ENCODE peak calls at places on chromosomes 6 and 20, in six cellular contexts. One of them, this sample, is unnamed.

GRCh38 chr20:56582557-56582956 is 46.5 kb upstream of the TFAP2C start:
- DNase-seq in stomach: no peak
- DNase-seq in spleen: no peak
- DNase-seq in HCT116: no peak
- DNase-seq in H1: no peak
- DNase-seq in sigmoid colon: no peak
- DNase-seq in this sample: no peak

GRCh38 chr6:16109659-16110300 is 19.1 kb upstream of the MYLIP start:
- DNase-seq in sigmoid colon: no peak
- DNase-seq in stomach: peak; percentile 34
- DNase-seq in HCT116: no peak
- DNase-seq in H1: no peak
- DNase-seq in spleen: no peak
- DNase-seq in this sample: no peak

GRCh38 chr6:7685276-7685675 is 40.6 kb upstream of the BMP6 start:
- DNase-seq in H1: no peak
- DNase-seq in sigmoid colon: no peak
- DNase-seq in stomach: no peak
- DNase-seq in HCT116: no peak
- DNase-seq in spleen: no peak
- DNase-seq in this sample: no peak

GRCh38 chr20:49276201-49276894 is 1.5 kb downstream of the ZNFX1 start:
- DNase-seq in stomach: no peak
- DNase-seq in spleen: no peak
- DNase-seq in sigmoid colon: no peak
- DNase-seq in HCT116: no peak
- DNase-seq in H1: no peak
- DNase-seq in this sample: no peak

GRCh38 chr20:57335392-57335791 is 5.8 kb downstream of the SPO11 start:
- DNase-seq in H1: no peak
- DNase-seq in spleen: no peak
- DNase-seq in stomach: no peak
- DNase-seq in sigmoid colon: no peak
- DNase-seq in HCT116: no peak
- DNase-seq in this sample: no peak

GRCh38 chr6:15569035-15569995 is 93.5 kb downstream of the DTNBP1 start:
- DNase-seq in stomach: no peak
- DNase-seq in H1: no peak
- DNase-seq in HCT116: no peak
- DNase-seq in sigmoid colon: no peak
- DNase-seq in spleen: no peak
- DNase-seq in this sample: no peak

GRCh38 chr20:48965189-48965910 is 43.8 kb downstream of the ARFGEF2 start:
- DNase-seq in HCT116: no peak
- DNase-seq in sigmoid colon: no peak
- DNase-seq in H1: no peak
- DNase-seq in spleen: no peak
- DNase-seq in stomach: no peak
- DNase-seq in this sample: no peak

GRCh38 chr6:144952456-144953240 is 667.5 kb downstream of the UTRN start:
- DNase-seq in HCT116: no peak
- DNase-seq in stomach: no peak
- DNase-seq in sigmoid colon: no peak
- DNase-seq in spleen: no peak
- DNase-seq in H1: no peak
- DNase-seq in this sample: no peak

GRCh38 chr6:145734486-145735355 is 599 bp downstream of the EPM2A start:
- DNase-seq in sigmoid colon: peak; percentile 94
- DNase-seq in HCT116: peak; percentile 75
- DNase-seq in stomach: peak; percentile 87
- DNase-seq in spleen: peak; percentile 95
- DNase-seq in H1: peak; percentile 80
- DNase-seq in this sample: peak; percentile 94

GRCh38 chr20:14481863-14482262 is 144.5 kb upstream of the FLRT3 start:
- DNase-seq in H1: no peak
- DNase-seq in spleen: no peak
- DNase-seq in HCT116: no peak
- DNase-seq in sigmoid colon: no peak
- DNase-seq in stomach: no peak
- DNase-seq in this sample: no peak

GRCh38 chr6:82506526-82506925 is 142.9 kb downstream of the TPBG start:
- DNase-seq in HCT116: no peak
- DNase-seq in spleen: no peak
- DNase-seq in H1: no peak
- DNase-seq in stomach: no peak
- DNase-seq in sigmoid colon: no peak
- DNase-seq in this sample: no peak

GRCh38 chr20:528923-529594 is 14.5 kb downstream of the CSNK2A1 start:
- DNase-seq in HCT116: peak; percentile 73
- DNase-seq in H1: no peak
- DNase-seq in spleen: no peak
- DNase-seq in sigmoid colon: no peak
- DNase-seq in stomach: no peak
- DNase-seq in this sample: no peak

DNA sequence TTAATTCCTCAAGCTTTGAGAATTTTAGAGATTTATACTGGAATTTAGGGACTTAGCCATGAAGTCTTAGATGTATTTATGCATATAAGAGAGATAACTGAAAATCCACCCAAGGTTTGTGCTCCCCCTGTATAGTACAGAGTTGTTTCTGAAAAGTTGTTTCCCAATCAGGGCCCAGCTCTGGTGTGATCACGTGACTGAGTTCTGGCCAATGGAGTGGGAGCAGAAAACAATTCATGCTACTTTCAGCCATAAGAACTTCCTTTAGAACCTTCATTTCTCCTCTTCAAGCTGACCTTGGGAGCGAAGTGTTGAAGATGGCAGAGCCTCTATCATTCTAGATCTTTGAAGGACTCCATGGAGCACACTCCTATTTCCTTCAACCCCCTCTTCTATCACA is 151.0 kb downstream of the RCAN2 start:
- DNase-seq in H1: no peak
- DNase-seq in sigmoid colon: no peak
- DNase-seq in spleen: no peak
- DNase-seq in HCT116: no peak
- DNase-seq in stomach: no peak
- DNase-seq in this sample: no peak
- TF ChIP-seq POLR2AphosphoS5 in H1: no peak
- TF ChIP-seq POLR2AphosphoS5 in sigmoid colon: no peak
- TF ChIP-seq POLR2AphosphoS5 in spleen: no peak
- TF ChIP-seq POLR2AphosphoS5 in HCT116: no peak
- TF ChIP-seq POLR2AphosphoS5 in stomach: no peak
- TF ChIP-seq POLR2AphosphoS5 in this sample: no peak

GRCh38 chr20:1810926-1811620 is 84.1 kb upstream of the SIRPA start:
- DNase-seq in stomach: no peak
- DNase-seq in H1: no peak
- DNase-seq in HCT116: no peak
- DNase-seq in sigmoid colon: no peak
- DNase-seq in spleen: no peak
- DNase-seq in this sample: peak; percentile 61

GRCh38 chr20:1811621-1812498 is 83.3 kb upstream of the SIRPA start:
- DNase-seq in spleen: no peak
- DNase-seq in HCT116: no peak
- DNase-seq in sigmoid colon: no peak
- DNase-seq in H1: no peak
- DNase-seq in stomach: no peak
- DNase-seq in this sample: peak; percentile 99

GRCh38 chr20:1815502-1816085 is 79.6 kb upstream of the SIRPA start:
- DNase-seq in spleen: no peak
- DNase-seq in stomach: no peak
- DNase-seq in HCT116: no peak
- DNase-seq in H1: no peak
- DNase-seq in sigmoid colon: no peak
- DNase-seq in this sample: no peak

GRCh38 chr20:1813674-1814635 is 81.3 kb upstream of the SIRPA start:
- DNase-seq in HCT116: no peak
- DNase-seq in spleen: no peak
- DNase-seq in sigmoid colon: no peak
- DNase-seq in stomach: no peak
- DNase-seq in H1: no peak
- DNase-seq in this sample: no peak

DNA sequence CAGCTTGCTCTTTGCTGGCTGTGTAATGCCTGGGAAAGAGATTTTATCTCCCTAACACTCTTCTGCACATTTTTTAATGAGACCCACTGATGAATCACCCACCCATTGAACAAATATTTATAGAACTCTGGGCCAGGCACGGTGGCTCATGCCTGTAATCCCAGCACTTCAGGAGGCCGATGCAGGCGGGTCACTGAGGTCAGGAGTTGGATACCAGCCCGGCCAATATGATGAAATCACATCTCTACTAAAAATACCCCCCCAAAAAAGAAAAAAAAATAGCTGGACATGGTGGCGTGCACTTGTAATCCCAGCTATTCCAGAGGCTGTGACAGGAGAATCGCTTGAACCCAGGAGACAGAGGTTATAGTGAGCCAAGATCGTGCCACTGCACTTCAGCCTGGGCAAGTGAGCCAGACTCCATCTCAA is 82.1 kb upstream of the SIRPA start:
- DNase-seq in sigmoid colon: peak; percentile 79
- DNase-seq in HCT116: no peak
- DNase-seq in stomach: peak; percentile 60
- DNase-seq in spleen: no peak
- DNase-seq in H1: no peak
- DNase-seq in this sample: peak; percentile 78
- TF ChIP-seq POLR2AphosphoS5 in sigmoid colon: no peak
- TF ChIP-seq POLR2AphosphoS5 in HCT116: no peak
- TF ChIP-seq POLR2AphosphoS5 in stomach: no peak
- TF ChIP-seq POLR2AphosphoS5 in spleen: no peak
- TF ChIP-seq POLR2AphosphoS5 in H1: no peak
- TF ChIP-seq POLR2AphosphoS5 in this sample: no peak

DNA sequence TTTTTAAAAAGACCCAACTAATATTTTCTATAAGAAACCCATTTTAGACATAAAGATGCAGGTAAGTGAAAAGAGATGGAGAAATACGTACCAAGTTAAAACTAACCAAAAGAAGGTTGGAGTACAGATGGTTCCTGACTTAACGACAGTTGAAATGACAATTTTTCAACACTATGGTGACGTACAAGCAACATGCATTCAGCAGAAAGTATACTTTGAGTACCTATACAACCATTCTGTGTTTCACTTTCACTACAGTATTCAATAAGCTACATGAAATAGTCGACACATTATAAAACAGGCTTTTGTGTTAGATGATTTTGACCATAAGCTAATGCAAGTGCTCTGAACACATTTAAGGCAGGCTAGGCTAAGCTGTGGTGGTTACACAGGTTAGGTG is 228.9 kb downstream of the RNGTT start:
- DNase-seq in spleen: no peak
- DNase-seq in stomach: no peak
- DNase-seq in sigmoid colon: no peak
- DNase-seq in HCT116: no peak
- DNase-seq in H1: no peak
- DNase-seq in this sample: no peak
- TF ChIP-seq POLR2AphosphoS5 in spleen: no peak
- TF ChIP-seq POLR2AphosphoS5 in stomach: no peak
- TF ChIP-seq POLR2AphosphoS5 in sigmoid colon: no peak
- TF ChIP-seq POLR2AphosphoS5 in HCT116: no peak
- TF ChIP-seq POLR2AphosphoS5 in H1: no peak
- TF ChIP-seq POLR2AphosphoS5 in this sample: no peak

GRCh38 chr6:31657406-31658157 is 1.9 kb downstream of the APOM start:
- DNase-seq in H1: no peak
- DNase-seq in spleen: no peak
- DNase-seq in HCT116: no peak
- DNase-seq in sigmoid colon: no peak
- DNase-seq in stomach: no peak
- DNase-seq in this sample: no peak

GRCh38 chr6:31659649-31660223 is 842 bp downstream of the C6orf47 start:
- DNase-seq in stomach: no peak
- DNase-seq in sigmoid colon: no peak
- DNase-seq in spleen: no peak
- DNase-seq in HCT116: no peak
- DNase-seq in H1: no peak
- DNase-seq in this sample: no peak

GRCh38 chr6:31658158-31658688 is 2.4 kb downstream of the C6orf47 start:
- DNase-seq in stomach: no peak
- DNase-seq in sigmoid colon: no peak
- DNase-seq in H1: no peak
- DNase-seq in HCT116: no peak
- DNase-seq in spleen: no peak
- DNase-seq in this sample: no peak

GRCh38 chr6:31660224-31660997 is at the start of gene C6orf47:
- DNase-seq in spleen: peak; percentile 96
- DNase-seq in stomach: peak; percentile 90
- DNase-seq in HCT116: peak; percentile 51
- DNase-seq in sigmoid colon: peak; percentile 95
- DNase-seq in H1: peak; percentile 59
- DNase-seq in this sample: peak; percentile 79

GRCh38 chr6:31658983-31659648 is 1.5 kb downstream of the C6orf47 start:
- DNase-seq in spleen: no peak
- DNase-seq in stomach: no peak
- DNase-seq in H1: no peak
- DNase-seq in HCT116: no peak
- DNase-seq in sigmoid colon: no peak
- DNase-seq in this sample: no peak
- TF ChIP-seq POLR2AphosphoS5 in spleen: peak; percentile 62
- TF ChIP-seq POLR2AphosphoS5 in stomach: no peak
- TF ChIP-seq POLR2AphosphoS5 in H1: no peak
- TF ChIP-seq POLR2AphosphoS5 in HCT116: no peak
- TF ChIP-seq POLR2AphosphoS5 in sigmoid colon: no peak
- TF ChIP-seq POLR2AphosphoS5 in this sample: peak; percentile 67

GRCh38 chr6:158060447-158061360 is 79.0 kb downstream of the SYNJ2 start:
- DNase-seq in sigmoid colon: peak; percentile 86
- DNase-seq in H1: no peak
- DNase-seq in stomach: peak; percentile 72
- DNase-seq in HCT116: no peak
- DNase-seq in spleen: peak; percentile 73
- DNase-seq in this sample: no peak
- TF ChIP-seq POLR2AphosphoS5 in sigmoid colon: peak; percentile 21
- TF ChIP-seq POLR2AphosphoS5 in H1: no peak
- TF ChIP-seq POLR2AphosphoS5 in stomach: peak; percentile 13
- TF ChIP-seq POLR2AphosphoS5 in HCT116: peak; percentile 29
- TF ChIP-seq POLR2AphosphoS5 in spleen: peak; percentile 57
- TF ChIP-seq POLR2AphosphoS5 in this sample: no peak

This sample was measured in HepG2.